ENCODE peak calls at places on chromosome 11, in ten cellular contexts. T is smooth muscle cell of the brain vasculature; Q is fibroblast of the conjunctiva; P is hypothalamus; E is fibroblast of pulmonary artery; R is H7; X is fibroblast of the aortic adventitia; F is CD8-positive, alpha-beta T cell; M is GM20000; Y is neural crest cell. S is an unnamed sample.

GRCh38 chr11:91396243-91397133 is 828.1 kb upstream of the FAT3 start:
- DNase-seq in P (no peak), T (no peak), M (no peak), E (no peak), F (no peak), X (no peak), R (no peak), Y (no peak), Q (no peak), S (no peak)

GRCh38 chr11:91653091-91653754 is 571.4 kb upstream of the FAT3 start:
- DNase-seq in F (no peak), X (no peak), Y (no peak), R (no peak), E (no peak), P (no peak), Q (no peak), T (no peak), M (no peak), S (no peak)

GRCh38 chr11:60570970-60571369 is 55.8 kb downstream of the MS4A13 start:
- DNase-seq in F (no peak), Y (no peak), Q (no peak), M (no peak), R (no peak), X (no peak), T (no peak), E (no peak), P (no peak), S (no peak)

GRCh38 chr11:22634897-22635629 is 9.4 kb upstream of the FANCF start:
- DNase-seq in Y (no peak), R (no peak), P (no peak), T (peak; percentile 10), E (peak; percentile 38), Q (no peak), M (no peak), F (no peak), X (peak; percentile 4), S (no peak)

GRCh38 chr11:94563176-94563847 is 3.9 kb upstream of the PIWIL4 start:
- DNase-seq in T (no peak), Q (peak; percentile 20), R (no peak), E (peak; percentile 74), F (no peak), Y (no peak), M (no peak), X (peak; percentile 81), P (no peak), S (no peak)

GRCh38 chr11:120532511-120533196 is 21.1 kb downstream of the GRIK4 start:
- DNase-seq in Q (no peak), P (no peak), F (no peak), Y (no peak), M (no peak), X (peak; percentile 56), E (peak; percentile 38), R (no peak), T (no peak), S (no peak)

GRCh38 chr11:117232911-117233409 is 489 bp downstream of the RNF214 start:
- DNase-seq in X (no peak), Y (peak; percentile 33), R (no peak), E (no peak), T (no peak), M (peak; percentile 60), P (no peak), Q (no peak), F (no peak), S (peak; percentile 22)

GRCh38 chr11:43278302-43278956 is 33.4 kb upstream of the API5 start:
- DNase-seq in X (peak; percentile 31), T (no peak), E (peak; percentile 52), Q (no peak), Y (no peak), R (peak; percentile 46), M (peak; percentile 27), P (no peak), F (no peak), S (no peak)

GRCh38 chr11:21628641-21629040 is 564.2 kb upstream of the ANO5 start:
- DNase-seq in T (no peak), Y (no peak), Q (no peak), F (no peak), X (no peak), M (no peak), P (no peak), E (no peak), R (no peak), S (no peak)

GRCh38 chr11:114399490-114399889 is 821 bp downstream of the C11orf71 start:
- DNase-seq in Y (no peak), X (no peak), E (no peak), F (no peak), M (no peak), R (peak; percentile 25), P (no peak), Q (no peak), T (no peak), S (no peak)

GRCh38 chr11:9855579-9856260 is 191.8 kb downstream of the SWAP70 start:
- DNase-seq in R (no peak), X (no peak), M (no peak), Y (no peak), F (no peak), P (no peak), E (no peak), Q (no peak), T (no peak), S (no peak)

GRCh38 chr11:130452941-130453340 is 4.5 kb downstream of the ADAMTS15 start:
- DNase-seq in E (no peak), R (peak; percentile 56), Q (no peak), P (no peak), F (no peak), T (no peak), X (peak; percentile 16), Y (no peak), M (no peak), S (no peak)

GRCh38 chr11:63548178-63548577 is 11.6 kb downstream of the PLAAT4 start:
- DNase-seq in F (no peak), Q (no peak), Y (no peak), X (peak; percentile 70), M (no peak), R (no peak), T (no peak), P (no peak), E (peak; percentile 54), S (no peak)

GRCh38 chr11:83063073-83063754 is 8.5 kb downstream of the RAB30 start:
- DNase-seq in P (no peak), R (no peak), F (no peak), M (peak; percentile 62), Q (no peak), T (no peak), X (peak; percentile 78), Y (no peak), E (peak; percentile 60), S (peak; percentile 62)

GRCh38 chr11:115607621-115608191 is 103.5 kb upstream of the CADM1 start:
- DNase-seq in Y (no peak), F (no peak), E (no peak), T (no peak), R (no peak), Q (no peak), P (no peak), X (no peak), M (no peak), S (no peak)

GRCh38 chr11:32312865-32313403 is 122.4 kb downstream of the WT1 start:
- DNase-seq in Q (no peak), T (no peak), X (peak; percentile 86), E (peak; percentile 89), Y (no peak), M (peak; percentile 43), P (no peak), F (no peak), R (peak; percentile 69), S (peak; percentile 30)

GRCh38 chr11:78657441-78657840 is 82.8 kb upstream of the NARS2 start:
- DNase-seq in Q (no peak), M (no peak), E (no peak), P (no peak), X (no peak), Y (no peak), R (no peak), F (no peak), T (no peak), S (no peak)

GRCh38 chr11:67581469-67581868 is 2.1 kb upstream of the GSTP1 start:
- DNase-seq in R (peak; percentile 55), Q (no peak), Y (no peak), P (no peak), T (no peak), F (no peak), X (no peak), E (no peak), M (no peak), S (no peak)

GRCh38 chr11:65900125-65900898 is at the start of gene FOSL1:
- DNase-seq in M (peak; percentile 93), T (peak; percentile 80), E (peak; percentile 95), F (peak; percentile 91), P (no peak), R (peak; percentile 99), Q (peak; percentile 90), X (peak; percentile 93), Y (peak; percentile 46), S (peak; percentile 93)

GRCh38 chr11:63738720-63739360 is 29.7 kb downstream of the ZFTA start:
- DNase-seq in E (peak; percentile 90), P (no peak), F (peak; percentile 66), T (peak; percentile 83), X (peak; percentile 92), Q (peak; percentile 82), R (peak; percentile 45), Y (peak; percentile 82), M (peak; percentile 51), S (peak; percentile 49)

GRCh38 chr11:111944651-111945051 is 7.5 kb downstream of the DIXDC1 start:
- DNase-seq in T (no peak), Y (no peak), M (no peak), X (peak; percentile 81), Q (peak; percentile 86), F (no peak), R (no peak), E (peak; percentile 90), P (no peak), S (no peak)

GRCh38 chr11:75233688-75234295 is 6.8 kb upstream of the TPBGL start:
- DNase-seq in F (no peak), M (no peak), E (peak; percentile 81), T (peak; percentile 26), X (peak; percentile 71), Y (peak; percentile 68), Q (peak; percentile 14), R (peak; percentile 80), P (no peak), S (no peak)

GRCh38 chr11:123561046-123561781 is 93.2 kb downstream of the SCN3B start:
- DNase-seq in T (no peak), Y (no peak), M (no peak), X (peak; percentile 32), F (no peak), E (peak; percentile 78), R (peak; percentile 77), Q (no peak), P (peak; percentile 50), S (no peak)

GRCh38 chr11:65884716-65885092 is 3.6 kb downstream of the FIBP start:
- DNase-seq in R (peak; percentile 98), X (peak; percentile 73), E (peak; percentile 83), Y (peak; percentile 81), Q (peak; percentile 69), M (peak; percentile 84), F (peak; percentile 81), P (peak; percentile 26), T (no peak), S (peak; percentile 81)

GRCh38 chr11:9254416-9254815 is 10.7 kb downstream of the DENND5A start:
- DNase-seq in E (no peak), P (no peak), Y (no peak), R (no peak), T (no peak), Q (no peak), M (no peak), X (no peak), F (no peak), S (no peak)

GRCh38 chr11:120001161-120002135 is 136.5 kb downstream of the TRIM29 start:
- DNase-seq in Q (no peak), E (no peak), Y (no peak), M (no peak), T (no peak), X (no peak), R (no peak), F (no peak), P (no peak), S (no peak)

GRCh38 chr11:63813563-63814382 is 517 bp downstream of the SPINDOC start:
- DNase-seq in X (peak; percentile 40), F (peak; percentile 30), R (peak; percentile 86), Q (peak; percentile 33), M (peak; percentile 73), E (peak; percentile 43), Y (peak; percentile 38), P (peak; percentile 43), T (no peak), S (peak; percentile 16)

GRCh38 chr11:120432056-120433018 is 79.2 kb upstream of the GRIK4 start:
- DNase-seq in T (peak; percentile 87), M (no peak), E (peak; percentile 98), Q (peak; percentile 97), X (peak; percentile 99), F (no peak), R (no peak), P (no peak), Y (no peak), S (peak; percentile 18)